ENCODE peak calls at places on chromosomes 11 and 22, in five cellular contexts. One of them, this sample, is unnamed.

GRCh38 chr11:117595440-117595839 is 201.6 kb downstream of the DSCAML1 start:
- DNase-seq in psoas muscle: no peak
- DNase-seq in AG09309: no peak
- DNase-seq in cardiac muscle cell: no peak
- DNase-seq in heart right ventricle: no peak
- DNase-seq in this sample: no peak

GRCh38 chr11:30120045-30120589 is 103.3 kb upstream of the KCNA4 start:
- DNase-seq in psoas muscle: no peak
- DNase-seq in AG09309: no peak
- DNase-seq in cardiac muscle cell: no peak
- DNase-seq in heart right ventricle: no peak
- DNase-seq in this sample: no peak

GRCh38 chr11:17720796-17721171 is 1.4 kb downstream of the MYOD1 start:
- DNase-seq in psoas muscle: peak
- DNase-seq in AG09309: no peak
- DNase-seq in cardiac muscle cell: peak
- DNase-seq in heart right ventricle: no peak
- DNase-seq in this sample: no peak

GRCh38 chr11:36123353-36124220 is 165.6 kb downstream of the COMMD9 start:
- DNase-seq in psoas muscle: no peak
- DNase-seq in AG09309: no peak
- DNase-seq in cardiac muscle cell: no peak
- DNase-seq in heart right ventricle: no peak
- DNase-seq in this sample: no peak

GRCh38 chr11:110095554-110095953 is 2.4 kb downstream of the ZC3H12C start:
- DNase-seq in psoas muscle: no peak
- DNase-seq in AG09309: no peak
- DNase-seq in cardiac muscle cell: no peak
- DNase-seq in heart right ventricle: no peak
- DNase-seq in this sample: no peak

GRCh38 chr22:44567846-44568493 is 69.9 kb upstream of the RTL6 start:
- DNase-seq in psoas muscle: peak
- DNase-seq in AG09309: no peak
- DNase-seq in cardiac muscle cell: peak
- DNase-seq in heart right ventricle: peak
- DNase-seq in this sample: peak

GRCh38 chr11:58788355-58789023 is 56.0 kb downstream of the GLYATL2 start:
- DNase-seq in psoas muscle: no peak
- DNase-seq in AG09309: peak
- DNase-seq in cardiac muscle cell: peak
- DNase-seq in heart right ventricle: peak
- DNase-seq in this sample: peak

GRCh38 chr22:35480143-35480542 is 60.5 kb upstream of the RASD2 start:
- DNase-seq in psoas muscle: peak
- DNase-seq in AG09309: no peak
- DNase-seq in cardiac muscle cell: no peak
- DNase-seq in heart right ventricle: no peak
- DNase-seq in this sample: peak

GRCh38 chr11:9624448-9624847 is 39.4 kb upstream of the SWAP70 start:
- DNase-seq in psoas muscle: no peak
- DNase-seq in AG09309: no peak
- DNase-seq in cardiac muscle cell: no peak
- DNase-seq in heart right ventricle: no peak
- DNase-seq in this sample: no peak

GRCh38 chr22:30697975-30698374 is 3.3 kb downstream of the OSBP2 start:
- DNase-seq in psoas muscle: no peak
- DNase-seq in AG09309: no peak
- DNase-seq in cardiac muscle cell: no peak
- DNase-seq in heart right ventricle: no peak
- DNase-seq in this sample: no peak

GRCh38 chr22:30413001-30413400 is 12.6 kb upstream of the MTFP1 start:
- DNase-seq in psoas muscle: no peak
- DNase-seq in AG09309: no peak
- DNase-seq in cardiac muscle cell: no peak
- DNase-seq in heart right ventricle: no peak
- DNase-seq in this sample: no peak

GRCh38 chr22:46202897-46203589 is 47.0 kb downstream of the CDPF1 start:
- DNase-seq in psoas muscle: no peak
- DNase-seq in AG09309: no peak
- DNase-seq in cardiac muscle cell: no peak
- DNase-seq in heart right ventricle: no peak
- DNase-seq in this sample: no peak

GRCh38 chr11:83238111-83238510 is 44.6 kb downstream of the ANKRD42 start:
- DNase-seq in psoas muscle: no peak
- DNase-seq in AG09309: no peak
- DNase-seq in cardiac muscle cell: no peak
- DNase-seq in heart right ventricle: no peak
- DNase-seq in this sample: no peak

GRCh38 chr11:125923012-125923579 is 18.8 kb downstream of the DDX25 start:
- DNase-seq in psoas muscle: no peak
- DNase-seq in AG09309: peak
- DNase-seq in cardiac muscle cell: peak
- DNase-seq in heart right ventricle: peak
- DNase-seq in this sample: peak

GRCh38 chr22:41951898-41952474 is at the start of gene SMIM45:
- DNase-seq in psoas muscle: no peak
- DNase-seq in AG09309: no peak
- DNase-seq in cardiac muscle cell: peak
- DNase-seq in heart right ventricle: no peak
- DNase-seq in this sample: no peak

GRCh38 chr22:41947181-41948080 is 479 bp upstream of the CENPM start:
- DNase-seq in psoas muscle: no peak
- DNase-seq in AG09309: no peak
- DNase-seq in cardiac muscle cell: no peak
- DNase-seq in heart right ventricle: no peak
- DNase-seq in this sample: no peak

GRCh38 chr22:41946360-41947180 is at the start of gene CENPM:
- DNase-seq in psoas muscle: peak
- DNase-seq in AG09309: peak
- DNase-seq in cardiac muscle cell: peak
- DNase-seq in heart right ventricle: peak
- DNase-seq in this sample: peak

GRCh38 chr22:41948142-41948541 is 1.2 kb upstream of the CENPM start:
- DNase-seq in psoas muscle: no peak
- DNase-seq in AG09309: no peak
- DNase-seq in cardiac muscle cell: no peak
- DNase-seq in heart right ventricle: no peak
- DNase-seq in this sample: no peak

GRCh38 chr22:41949297-41949965 is 2.5 kb upstream of the CENPM start:
- DNase-seq in psoas muscle: no peak
- DNase-seq in AG09309: no peak
- DNase-seq in cardiac muscle cell: no peak
- DNase-seq in heart right ventricle: no peak
- DNase-seq in this sample: no peak
- H3K4me3 ChIP-seq in psoas muscle: no peak
- H3K4me3 ChIP-seq in AG09309: no peak
- H3K4me3 ChIP-seq in cardiac muscle cell: no peak
- H3K4me3 ChIP-seq in heart right ventricle: no peak
- H3K4me3 ChIP-seq in this sample: no peak

GRCh38 chr11:70404244-70404643 is 5.9 kb downstream of the CTTN start:
- DNase-seq in psoas muscle: no peak
- DNase-seq in AG09309: no peak
- DNase-seq in cardiac muscle cell: no peak
- DNase-seq in heart right ventricle: no peak
- DNase-seq in this sample: no peak
- TF ChIP-seq CTCF in psoas muscle: no peak
- TF ChIP-seq CTCF in AG09309: no peak
- TF ChIP-seq CTCF in cardiac muscle cell: no peak
- TF ChIP-seq CTCF in heart right ventricle: no peak
- TF ChIP-seq CTCF in this sample: no peak

GRCh38 chr11:11976476-11977187 is 31.8 kb downstream of the DKK3 start:
- DNase-seq in psoas muscle: peak
- DNase-seq in AG09309: no peak
- DNase-seq in cardiac muscle cell: no peak
- DNase-seq in heart right ventricle: no peak
- DNase-seq in this sample: no peak
- H3K4me3 ChIP-seq in psoas muscle: no peak
- H3K4me3 ChIP-seq in AG09309: no peak
- H3K4me3 ChIP-seq in cardiac muscle cell: no peak
- H3K4me3 ChIP-seq in heart right ventricle: no peak
- H3K4me3 ChIP-seq in this sample: no peak

DNA sequence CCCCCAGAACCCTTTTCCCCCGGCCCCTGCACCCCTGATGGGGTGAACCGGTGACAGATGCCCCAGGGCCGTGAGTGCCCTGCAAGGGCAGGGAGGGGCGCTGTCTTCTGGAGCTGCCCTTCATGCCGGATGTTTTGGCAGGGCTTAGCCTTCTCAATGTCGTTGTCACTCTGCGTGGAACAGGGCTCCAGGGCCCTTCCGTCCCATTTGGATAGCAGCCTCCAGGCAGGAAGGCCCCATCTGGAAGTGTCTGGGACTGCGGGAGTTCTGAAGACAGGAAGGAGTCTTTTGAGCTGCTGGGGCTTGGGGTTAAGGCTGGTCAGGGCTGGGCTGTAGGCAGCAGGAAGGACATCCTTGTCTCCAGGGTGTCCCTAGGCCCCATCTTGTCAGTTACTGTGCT is 4.6 kb downstream of the FRMD8 start:
- DNase-seq in psoas muscle: no peak
- DNase-seq in AG09309: no peak
- DNase-seq in cardiac muscle cell: no peak
- DNase-seq in heart right ventricle: peak
- DNase-seq in this sample: peak
- TF ChIP-seq CTCF in psoas muscle: no peak
- TF ChIP-seq CTCF in AG09309: no peak
- TF ChIP-seq CTCF in cardiac muscle cell: no peak
- TF ChIP-seq CTCF in heart right ventricle: no peak
- TF ChIP-seq CTCF in this sample: peak

This sample was measured in AG10803.